ENCODE peak calls at places on chromosomes 7 and 10, in six cellular contexts. Z, P, G, A, U and C are unnamed samples.

GRCh38 chr10:132833421-132834111 is 47.6 kb upstream of the NKX6-2 start:
- DNase-seq in P (no peak), Z (no peak), A (no peak), G (no peak), U (no peak), C (no peak)

GRCh38 chr7:139691253-139691781 is 86.5 kb downstream of the HIPK2 start:
- DNase-seq in P (no peak), U (no peak), A (peak; percentile 57), G (no peak), Z (peak; percentile 87), C (no peak)

GRCh38 chr7:9149499-9150082 is 716.2 kb downstream of the NXPH1 start:
- DNase-seq in U (no peak), Z (no peak), A (no peak), P (no peak), G (no peak), C (peak; percentile 56)

GRCh38 chr7:51731086-51731485 is 414.5 kb upstream of the COBL start:
- DNase-seq in P (no peak), Z (no peak), G (peak; percentile 100), A (no peak), U (peak; percentile 8), C (no peak)

GRCh38 chr7:148527717-148528168 is 62.8 kb upstream of the C7orf33 start:
- DNase-seq in Z (peak; percentile 90), P (peak; percentile 39), A (peak; percentile 77), U (peak; percentile 72), G (peak; percentile 75), C (peak; percentile 85)

GRCh38 chr7:39356531-39356930 is 209.7 kb upstream of the YAE1 start:
- DNase-seq in A (no peak), U (no peak), G (no peak), Z (no peak), P (no peak), C (no peak)

GRCh38 chr10:52232561-52233350 is 81.3 kb upstream of the DKK1 start:
- DNase-seq in U (no peak), A (no peak), G (no peak), P (no peak), Z (peak; percentile 19), C (peak; percentile 37)

GRCh38 chr10:49369216-49370162 is 26.4 kb downstream of the DRGX start:
- DNase-seq in Z (no peak), P (no peak), G (no peak), A (no peak), U (no peak), C (no peak)

GRCh38 chr7:44396931-44397525 is 71.6 kb upstream of the CAMK2B start:
- DNase-seq in A (no peak), U (no peak), G (no peak), P (no peak), Z (no peak), C (no peak)

GRCh38 chr7:4733936-4734528 is 41.4 kb upstream of the AP5Z1 start:
- DNase-seq in P (no peak), A (no peak), Z (no peak), G (no peak), U (no peak), C (no peak)

GRCh38 chr10:986881-987634 is 1.2 kb upstream of the GTPBP4 start:
- DNase-seq in G (no peak), U (no peak), Z (no peak), A (no peak), P (no peak), C (peak; percentile 32)

GRCh38 chr7:78254397-78255055 is 456.0 kb downstream of the PHTF2 start:
- DNase-seq in Z (no peak), G (no peak), P (no peak), U (no peak), A (no peak), C (no peak)

GRCh38 chr10:58157076-58157766 is 110.5 kb downstream of the IPMK start:
- DNase-seq in G (no peak), U (no peak), P (peak; percentile 7), Z (no peak), A (no peak), C (peak; percentile 96)

GRCh38 chr7:48085433-48085791 is 3.7 kb upstream of the UPP1 start:
- DNase-seq in G (no peak), U (no peak), A (no peak), P (no peak), Z (no peak), C (no peak)
- H3K4me3 ChIP-seq in G (no peak overlapping the region), U (no peak overlapping the region), A (no peak overlapping the region), P (no peak overlapping the region), Z (no peak overlapping the region), C (no peak overlapping the region)

GRCh38 chr10:117175901-117176534 is 21.3 kb upstream of the KCNK18 start:
- DNase-seq in P (no peak), A (peak; percentile 73), Z (peak; percentile 65), U (peak; percentile 81), G (peak; percentile 65), C (peak; percentile 55)
- H3K4me3 ChIP-seq in P (peak overlapping the region; percentile 41), A (peak overlapping the region; percentile 18), Z (no peak overlapping the region), U (peak overlapping the region; percentile 52), G (peak overlapping the region; percentile 23), C (peak overlapping the region; percentile 35)

GRCh38 chr7:131010714-131011436 is 276.9 kb upstream of the KLF14 start:
- DNase-seq in G (no peak), Z (no peak), U (no peak), P (no peak), A (no peak), C (peak; percentile 90)

GRCh38 chr7:131011437-131011752 is 277.4 kb upstream of the KLF14 start:
- DNase-seq in Z (no peak), U (no peak), A (no peak), G (no peak), P (no peak), C (no peak)

GRCh38 chr7:131007439-131008330 is 273.7 kb upstream of the KLF14 start:
- DNase-seq in G (peak; percentile 79), A (peak; percentile 67), U (peak; percentile 74), P (no peak), Z (peak; percentile 95), C (peak; percentile 81)

GRCh38 chr7:131010029-131010705 is 276.2 kb upstream of the KLF14 start:
- DNase-seq in G (no peak), P (no peak), Z (no peak), A (no peak), U (no peak), C (no peak)

GRCh38 chr7:131008840-131009651 is 275.0 kb upstream of the KLF14 start:
- DNase-seq in G (no peak), U (no peak), P (no peak), A (no peak), Z (no peak), C (peak; percentile 64)
- H3K4me3 ChIP-seq in G (no peak overlapping the region), U (no peak overlapping the region), P (no peak overlapping the region), A (no peak overlapping the region), Z (no peak overlapping the region), C (no peak overlapping the region)

GRCh38 chr7:83793558-83793957 is 144.6 kb upstream of the SEMA3E start:
- DNase-seq in P (no peak), A (no peak), U (no peak), Z (no peak), G (no peak), C (no peak)
- H3K4me3 ChIP-seq in P (no peak overlapping the region), A (no peak overlapping the region), U (no peak overlapping the region), Z (no peak overlapping the region), G (no peak overlapping the region), C (no peak overlapping the region)

GRCh38 chr10:114526112-114526496 is 121.8 kb upstream of the AFAP1L2 start:
- DNase-seq in U (no peak), G (peak; percentile 49), A (no peak), P (no peak), Z (no peak), C (no peak)
- H3K4me3 ChIP-seq in U (peak overlapping the region; percentile 54), G (peak overlapping the region; percentile 33), A (peak overlapping the region; percentile 31), P (peak overlapping the region; percentile 54), Z (peak overlapping the region; percentile 39), C (peak overlapping the region; percentile 55)

GRCh38 chr10:75530337-75530736 is 98.9 kb downstream of the LRMDA start:
- DNase-seq in A (no peak), G (no peak), P (no peak), Z (no peak), U (no peak), C (peak; percentile 38)

GRCh38 chr10:75528392-75528791 is 97.0 kb downstream of the LRMDA start:
- DNase-seq in A (no peak), U (no peak), Z (no peak), G (no peak), P (no peak), C (no peak)

GRCh38 chr10:75525646-75526045 is 94.2 kb downstream of the LRMDA start:
- DNase-seq in A (no peak), U (no peak), Z (no peak), P (no peak), G (no peak), C (peak; percentile 12)

GRCh38 chr10:75527542-75527941 is 96.1 kb downstream of the LRMDA start:
- DNase-seq in P (no peak), Z (no peak), A (no peak), U (no peak), G (no peak), C (no peak)

GRCh38 chr10:75525067-75525466 is 93.6 kb downstream of the LRMDA start:
- DNase-seq in A (no peak), U (no peak), P (no peak), Z (no peak), G (no peak), C (no peak)
- H3K4me3 ChIP-seq in A (no peak overlapping the region), U (no peak overlapping the region), P (no peak overlapping the region), Z (no peak overlapping the region), G (no peak overlapping the region), C (no peak overlapping the region)

DNA sequence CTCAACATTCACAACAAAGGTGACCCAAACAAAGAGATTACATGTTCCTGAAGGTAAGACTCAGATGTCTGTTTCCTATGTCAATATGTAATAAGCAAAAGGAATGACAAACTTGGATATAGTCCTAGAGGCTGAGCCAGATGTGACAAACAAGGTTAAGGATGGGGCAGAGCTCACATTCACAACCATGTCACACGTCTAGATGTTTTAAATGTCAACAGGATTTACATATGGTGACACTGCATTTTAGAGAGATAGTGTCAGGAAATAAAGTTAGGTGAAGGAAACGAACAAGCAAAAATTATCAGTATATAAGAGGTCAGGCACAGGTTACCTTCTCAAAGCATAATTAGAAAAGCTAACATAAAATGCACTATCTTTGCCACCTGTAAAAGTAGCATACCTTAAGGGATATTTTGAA is 8.4 kb downstream of the RELN start:
- DNase-seq in G (no peak), Z (no peak), U (no peak), P (no peak), A (no peak), C (no peak)
- H3K4me3 ChIP-seq in G (no peak overlapping the region), Z (no peak overlapping the region), U (no peak overlapping the region), P (no peak overlapping the region), A (no peak overlapping the region), C (no peak overlapping the region)